ENCODE peak calls at places on chromosomes 16 and 17, in five cellular contexts. One of them, this sample, is unnamed.

GRCh38 chr16:1193143-1193824 is 31.8 kb downstream of the TPSG1 start:
- DNase-seq in CD4-positive, CD25-positive, alpha-beta regulatory T cell: no peak
- DNase-seq in neural progenitor cell: no peak
- DNase-seq in GM23248: no peak
- DNase-seq in astrocyte: no peak
- DNase-seq in this sample: no peak

GRCh38 chr16:4360538-4361021 is 9.5 kb upstream of the PAM16 start:
- DNase-seq in CD4-positive, CD25-positive, alpha-beta regulatory T cell: no peak
- DNase-seq in neural progenitor cell: peak; percentile 50
- DNase-seq in GM23248: peak; percentile 22
- DNase-seq in astrocyte: no peak
- DNase-seq in this sample: no peak

GRCh38 chr17:49830605-49831004 is 17.3 kb downstream of the TAC4 start:
- DNase-seq in CD4-positive, CD25-positive, alpha-beta regulatory T cell: no peak
- DNase-seq in neural progenitor cell: no peak
- DNase-seq in GM23248: no peak
- DNase-seq in astrocyte: no peak
- DNase-seq in this sample: no peak

GRCh38 chr17:37605813-37606505 is 3.3 kb downstream of the SYNRG start:
- DNase-seq in CD4-positive, CD25-positive, alpha-beta regulatory T cell: peak; percentile 83
- DNase-seq in neural progenitor cell: no peak
- DNase-seq in GM23248: peak; percentile 12
- DNase-seq in astrocyte: peak; percentile 42
- DNase-seq in this sample: no peak

GRCh38 chr16:9092963-9093477 is 1.6 kb downstream of the HAPSTR1 start:
- DNase-seq in CD4-positive, CD25-positive, alpha-beta regulatory T cell: peak; percentile 47
- DNase-seq in neural progenitor cell: peak; percentile 54
- DNase-seq in GM23248: peak; percentile 48
- DNase-seq in astrocyte: no peak
- DNase-seq in this sample: no peak

GRCh38 chr17:69574257-69575197 is 160.0 kb downstream of the MAP2K6 start:
- DNase-seq in CD4-positive, CD25-positive, alpha-beta regulatory T cell: no peak
- DNase-seq in neural progenitor cell: peak; percentile 22
- DNase-seq in GM23248: peak; percentile 21
- DNase-seq in astrocyte: peak; percentile 84
- DNase-seq in this sample: peak; percentile 33

GRCh38 chr16:87697792-87698191 is 68.0 kb downstream of the KLHDC4 start:
- DNase-seq in CD4-positive, CD25-positive, alpha-beta regulatory T cell: no peak
- DNase-seq in neural progenitor cell: no peak
- DNase-seq in GM23248: no peak
- DNase-seq in astrocyte: no peak
- DNase-seq in this sample: no peak

GRCh38 chr17:46726106-46726670 is 92.3 kb downstream of the WNT3 start:
- DNase-seq in CD4-positive, CD25-positive, alpha-beta regulatory T cell: no peak
- DNase-seq in neural progenitor cell: no peak
- DNase-seq in GM23248: peak; percentile 38
- DNase-seq in astrocyte: peak; percentile 61
- DNase-seq in this sample: no peak

GRCh38 chr17:72362466-72363335 is 241.9 kb downstream of the SOX9 start:
- DNase-seq in CD4-positive, CD25-positive, alpha-beta regulatory T cell: no peak
- DNase-seq in neural progenitor cell: no peak
- DNase-seq in GM23248: peak; percentile 93
- DNase-seq in astrocyte: peak; percentile 87
- DNase-seq in this sample: no peak

GRCh38 chr16:53571763-53572162 is 68.8 kb upstream of the AKTIP start:
- DNase-seq in CD4-positive, CD25-positive, alpha-beta regulatory T cell: no peak
- DNase-seq in neural progenitor cell: no peak
- DNase-seq in GM23248: no peak
- DNase-seq in astrocyte: no peak
- DNase-seq in this sample: no peak

GRCh38 chr17:73683788-73684582 is 39.7 kb upstream of the SDK2 start:
- DNase-seq in CD4-positive, CD25-positive, alpha-beta regulatory T cell: no peak
- DNase-seq in neural progenitor cell: no peak
- DNase-seq in GM23248: no peak
- DNase-seq in astrocyte: no peak
- DNase-seq in this sample: no peak

GRCh38 chr16:3243882-3244281 is 8.9 kb upstream of the ZNF200 start:
- DNase-seq in CD4-positive, CD25-positive, alpha-beta regulatory T cell: no peak
- DNase-seq in neural progenitor cell: no peak
- DNase-seq in GM23248: no peak
- DNase-seq in astrocyte: no peak
- DNase-seq in this sample: no peak

GRCh38 chr16:71863995-71864394 is 18.2 kb downstream of the ATXN1L start:
- DNase-seq in CD4-positive, CD25-positive, alpha-beta regulatory T cell: no peak
- DNase-seq in neural progenitor cell: no peak
- DNase-seq in GM23248: no peak
- DNase-seq in astrocyte: no peak
- DNase-seq in this sample: no peak

GRCh38 chr16:85635545-85636140 is 22.5 kb downstream of the GSE1 start:
- DNase-seq in CD4-positive, CD25-positive, alpha-beta regulatory T cell: no peak
- DNase-seq in neural progenitor cell: no peak
- DNase-seq in GM23248: no peak
- DNase-seq in astrocyte: no peak
- DNase-seq in this sample: no peak

GRCh38 chr17:35695613-35696012 is 35.8 kb upstream of the RASL10B start:
- DNase-seq in CD4-positive, CD25-positive, alpha-beta regulatory T cell: no peak
- DNase-seq in neural progenitor cell: no peak
- DNase-seq in GM23248: no peak
- DNase-seq in astrocyte: no peak
- DNase-seq in this sample: no peak

GRCh38 chr17:80724723-80725388 is 180.2 kb downstream of the RPTOR start:
- DNase-seq in CD4-positive, CD25-positive, alpha-beta regulatory T cell: no peak
- DNase-seq in neural progenitor cell: no peak
- DNase-seq in GM23248: peak; percentile 86
- DNase-seq in astrocyte: peak; percentile 63
- DNase-seq in this sample: no peak

GRCh38 chr16:28609631-28610594 is at the start of gene SULT1A1:
- DNase-seq in CD4-positive, CD25-positive, alpha-beta regulatory T cell: peak; percentile 19
- DNase-seq in neural progenitor cell: no peak
- DNase-seq in GM23248: no peak
- DNase-seq in astrocyte: no peak
- DNase-seq in this sample: no peak

GRCh38 chr17:42679001-42679491 is 2.3 kb upstream of the PLEKHH3 start:
- DNase-seq in CD4-positive, CD25-positive, alpha-beta regulatory T cell: no peak
- DNase-seq in neural progenitor cell: peak; percentile 63
- DNase-seq in GM23248: peak; percentile 70
- DNase-seq in astrocyte: peak; percentile 26
- DNase-seq in this sample: no peak

GRCh38 chr17:41013181-41013580 is 4.3 kb upstream of the KRTAP3-1 start:
- DNase-seq in CD4-positive, CD25-positive, alpha-beta regulatory T cell: no peak
- DNase-seq in neural progenitor cell: no peak
- DNase-seq in GM23248: peak; percentile 81
- DNase-seq in astrocyte: no peak
- DNase-seq in this sample: no peak

GRCh38 chr16:2037631-2038358 is 9.8 kb downstream of the NTHL1 start:
- DNase-seq in CD4-positive, CD25-positive, alpha-beta regulatory T cell: no peak
- DNase-seq in neural progenitor cell: no peak
- DNase-seq in GM23248: no peak
- DNase-seq in astrocyte: no peak
- DNase-seq in this sample: no peak

GRCh38 chr16:87790278-87791023 is 24.7 kb upstream of the KLHDC4 start:
- DNase-seq in CD4-positive, CD25-positive, alpha-beta regulatory T cell: no peak
- DNase-seq in neural progenitor cell: no peak
- DNase-seq in GM23248: no peak
- DNase-seq in astrocyte: no peak
- DNase-seq in this sample: no peak

GRCh38 chr17:61009619-61010018 is 332.0 kb downstream of the BCAS3 start:
- DNase-seq in CD4-positive, CD25-positive, alpha-beta regulatory T cell: no peak
- DNase-seq in neural progenitor cell: no peak
- DNase-seq in GM23248: peak; percentile 7
- DNase-seq in astrocyte: peak; percentile 5
- DNase-seq in this sample: no peak

GRCh38 chr17:10033982-10034381 is 128.9 kb upstream of the RCVRN start:
- DNase-seq in CD4-positive, CD25-positive, alpha-beta regulatory T cell: no peak
- DNase-seq in neural progenitor cell: no peak
- DNase-seq in GM23248: peak; percentile 17
- DNase-seq in astrocyte: no peak
- DNase-seq in this sample: no peak

GRCh38 chr16:68644715-68645493 is at the start of gene CDH3:
- DNase-seq in CD4-positive, CD25-positive, alpha-beta regulatory T cell: no peak
- DNase-seq in neural progenitor cell: peak; percentile 78
- DNase-seq in GM23248: peak; percentile 64
- DNase-seq in astrocyte: no peak
- DNase-seq in this sample: no peak

GRCh38 chr17:48579738-48580543 is 1.8 kb upstream of the HOXB4 start:
- DNase-seq in CD4-positive, CD25-positive, alpha-beta regulatory T cell: no peak
- DNase-seq in neural progenitor cell: no peak
- DNase-seq in GM23248: no peak
- DNase-seq in astrocyte: peak; percentile 44
- DNase-seq in this sample: no peak

GRCh38 chr17:41392278-41392677 is 5.1 kb downstream of the KRT31 start:
- DNase-seq in CD4-positive, CD25-positive, alpha-beta regulatory T cell: no peak
- DNase-seq in neural progenitor cell: no peak
- DNase-seq in GM23248: peak; percentile 53
- DNase-seq in astrocyte: no peak
- DNase-seq in this sample: no peak

DNA sequence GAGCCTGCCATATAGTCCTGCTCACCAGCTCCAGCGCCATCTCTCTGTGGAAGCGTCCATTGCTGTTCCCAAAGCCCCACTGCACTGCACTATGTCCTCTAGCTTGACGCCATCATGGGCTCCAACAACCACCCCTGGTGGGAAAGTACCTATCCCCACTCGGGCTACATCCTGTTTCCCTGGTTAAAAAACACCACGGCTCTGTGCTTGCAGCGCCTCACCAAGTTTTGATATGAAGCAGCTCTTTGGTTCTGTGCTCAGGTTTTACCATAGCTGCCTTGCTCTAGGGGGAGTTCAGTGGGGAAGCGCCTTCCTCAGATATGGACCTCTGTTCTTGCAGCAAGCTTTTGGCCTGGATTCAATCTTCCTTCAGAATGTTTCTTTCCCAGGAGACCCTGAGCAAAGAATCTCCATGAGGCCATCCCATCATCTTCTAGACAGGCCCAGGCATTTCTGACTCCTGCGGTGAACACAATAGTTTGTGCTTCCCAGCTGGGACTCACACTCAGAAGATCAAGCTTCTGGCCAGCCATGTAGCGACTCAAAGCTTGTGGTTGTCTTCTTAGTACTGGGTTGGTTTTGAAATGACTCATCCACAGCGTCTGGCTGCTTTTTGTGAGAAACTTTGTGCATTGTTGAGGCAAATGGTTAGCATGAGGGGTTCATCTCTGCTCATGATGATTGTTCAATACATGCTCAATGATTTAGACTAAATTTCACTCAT is 39.5 kb downstream of the DYNLRB2 start:
- DNase-seq in CD4-positive, CD25-positive, alpha-beta regulatory T cell: peak; percentile 92
- DNase-seq in neural progenitor cell: no peak
- DNase-seq in GM23248: peak; percentile 68
- DNase-seq in astrocyte: peak; percentile 91
- DNase-seq in this sample: no peak
- H3K27ac ChIP-seq in CD4-positive, CD25-positive, alpha-beta regulatory T cell: peak overlapping the region; percentile 74
- H3K27ac ChIP-seq in neural progenitor cell: no peak overlapping the region
- H3K27ac ChIP-seq in GM23248: no peak overlapping the region
- H3K27ac ChIP-seq in astrocyte: no peak overlapping the region
- H3K27ac ChIP-seq in this sample: no peak overlapping the region

GRCh38 chr17:76447931-76448652 is 4.9 kb downstream of the UBE2O start:
- DNase-seq in CD4-positive, CD25-positive, alpha-beta regulatory T cell: peak; percentile 19
- DNase-seq in neural progenitor cell: no peak
- DNase-seq in GM23248: peak; percentile 53
- DNase-seq in astrocyte: peak; percentile 34
- DNase-seq in this sample: no peak
- H3K27ac ChIP-seq in CD4-positive, CD25-positive, alpha-beta regulatory T cell: no peak overlapping the region
- H3K27ac ChIP-seq in neural progenitor cell: no peak overlapping the region
- H3K27ac ChIP-seq in GM23248: no peak overlapping the region
- H3K27ac ChIP-seq in astrocyte: no peak overlapping the region
- H3K27ac ChIP-seq in this sample: no peak overlapping the region

DNA sequence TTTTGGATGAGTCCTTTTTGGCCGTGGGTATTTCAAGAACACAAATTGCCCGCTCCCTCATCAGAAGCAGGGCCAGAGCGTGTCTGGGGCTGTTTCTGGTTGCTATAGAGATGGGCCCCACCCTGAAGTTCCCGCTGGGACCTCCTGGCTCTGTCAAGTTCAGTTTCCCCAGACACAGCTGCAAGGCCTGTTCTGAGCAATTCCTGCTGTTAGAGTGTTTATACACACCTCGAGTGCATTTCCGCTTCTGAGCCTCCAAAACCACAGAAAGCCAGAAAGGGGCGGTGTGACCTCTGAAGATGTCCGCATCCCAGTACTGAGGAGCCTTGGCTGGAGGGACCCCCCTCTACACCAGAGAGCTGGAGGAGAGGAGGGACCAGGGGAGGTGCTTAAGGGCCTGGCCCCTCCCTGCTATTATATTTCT is 9.3 kb upstream of the WBP2 start:
- DNase-seq in CD4-positive, CD25-positive, alpha-beta regulatory T cell: peak; percentile 33
- DNase-seq in neural progenitor cell: peak; percentile 32
- DNase-seq in GM23248: peak; percentile 81
- DNase-seq in astrocyte: peak; percentile 49
- DNase-seq in this sample: peak; percentile 82
- H3K27ac ChIP-seq in CD4-positive, CD25-positive, alpha-beta regulatory T cell: no peak overlapping the region
- H3K27ac ChIP-seq in neural progenitor cell: no peak overlapping the region
- H3K27ac ChIP-seq in GM23248: peak overlapping the region; percentile 48
- H3K27ac ChIP-seq in astrocyte: no peak overlapping the region
- H3K27ac ChIP-seq in this sample: peak overlapping the region; percentile 25

GRCh38 chr17:19664821-19665181 is 16.2 kb downstream of the ALDH3A2 start:
- DNase-seq in CD4-positive, CD25-positive, alpha-beta regulatory T cell: no peak
- DNase-seq in neural progenitor cell: no peak
- DNase-seq in GM23248: no peak
- DNase-seq in astrocyte: no peak
- DNase-seq in this sample: no peak
- H3K27ac ChIP-seq in CD4-positive, CD25-positive, alpha-beta regulatory T cell: no peak overlapping the region
- H3K27ac ChIP-seq in neural progenitor cell: peak overlapping the region; percentile 38
- H3K27ac ChIP-seq in GM23248: no peak overlapping the region
- H3K27ac ChIP-seq in astrocyte: no peak overlapping the region
- H3K27ac ChIP-seq in this sample: no peak overlapping the region

This sample was measured in AG04450.